ENCODE peak calls at places on chromosomes 13 and 19, in four cellular contexts. V is effector CD4-positive, alpha-beta T cell; I is right atrium auricular region; J is EL. B is an unnamed sample.

GRCh38 chr19:49395581-49396407 is 7.7 kb downstream of the KASH5 start:
- DNase-seq in V (no peak), I (no peak), J (no peak), B (no peak)

GRCh38 chr13:89554801-89555200 is 1792.7 kb upstream of the MIR17HG start:
- DNase-seq in J (no peak), V (no peak), I (no peak), B (no peak)

GRCh38 chr13:37443538-37443937 is 155.0 kb downstream of the POSTN start:
- DNase-seq in J (peak), I (no peak), V (no peak), B (no peak)

GRCh38 chr19:4970558-4971423 is 1.9 kb downstream of the KDM4B start:
- DNase-seq in I (no peak), V (no peak), J (peak), B (no peak)

GRCh38 chr19:1685046-1685445 is 32.6 kb upstream of the TCF3 start:
- DNase-seq in V (no peak), I (no peak), J (no peak), B (no peak)

GRCh38 chr19:50427997-50428425 is 4.7 kb upstream of the MYBPC2 start:
- DNase-seq in J (peak), V (peak), I (peak), B (peak)

GRCh38 chr13:77521595-77522367 is 13.7 kb upstream of the SCEL start:
- DNase-seq in J (peak), I (no peak), V (no peak), B (peak)

GRCh38 chr19:4609878-4610511 is 29.3 kb upstream of the TNFAIP8L1 start:
- DNase-seq in I (no peak), J (no peak), V (no peak), B (no peak)

GRCh38 chr19:35913589-35913988 is 5.5 kb upstream of the TYROBP start:
- DNase-seq in J (peak), I (no peak), V (no peak), B (no peak)

GRCh38 chr13:101982903-101983302 is 418.9 kb downstream of the FGF14 start:
- DNase-seq in I (no peak), V (no peak), J (no peak), B (no peak)

GRCh38 chr13:111184685-111185401 is 69.7 kb downstream of the ARHGEF7 start:
- DNase-seq in I (no peak), J (no peak), V (no peak), B (no peak)

GRCh38 chr13:102852556-102852955 is 6.7 kb downstream of the ERCC5 start:
- DNase-seq in I (no peak), J (no peak), V (no peak), B (no peak)

GRCh38 chr19:6065685-6066365 is 44.5 kb downstream of the RFX2 start:
- DNase-seq in J (no peak), V (peak), I (peak), B (no peak)

GRCh38 chr19:49546825-49547565 is 19.2 kb downstream of the RCN3 start:
- DNase-seq in I (peak), J (peak), V (peak), B (peak)

GRCh38 chr19:11673608-11674041 is 65.1 kb downstream of the ZNF823 start:
- DNase-seq in V (no peak), J (peak), I (peak), B (no peak)

B was measured in esophagus muscularis mucosa.